ENCODE peak calls at places on chromosomes 7 and 10, in seven cellular contexts. U is heart right ventricle; S is T47D; Z is stimulated activated naive CD8-positive, alpha-beta T cell treated with anti-CD3 and anti-CD28 coated beads, Interleukin-15, Interleukin-2, amounts not matched to agents 100 U/mL and 50 U/mL, for 24 hours; A is lower leg skin; Y is kidney glomerular epithelial cell; I is SHP77. K is an unnamed sample.

GRCh38 chr7:129853661-129854268 is 99.0 kb downstream of the UBE2H start:
- DNase-seq in U (no peak), S (peak; percentile 45), Z (no peak), A (no peak), Y (no peak), I (no peak), K (no peak)

GRCh38 chr7:139930286-139930965 is 101.4 kb downstream of the TBXAS1 start:
- DNase-seq in U (no peak), S (no peak), Z (no peak), A (no peak), Y (no peak), I (no peak), K (no peak)

GRCh38 chr10:81876253-81876731 is 1.3 kb downstream of the NRG3 start:
- DNase-seq in U (no peak), S (no peak), Z (no peak), A (no peak), Y (peak; percentile 41), I (no peak), K (no peak)

GRCh38 chr10:29255117-29255516 is 33.8 kb upstream of the LYZL1 start:
- DNase-seq in U (no peak), S (no peak), Z (no peak), A (no peak), Y (no peak), I (no peak), K (no peak)

GRCh38 chr7:150845471-150845870 is 6.8 kb upstream of the AOC1 start:
- DNase-seq in U (peak; percentile 61), S (no peak), Z (no peak), A (no peak), Y (no peak), I (no peak), K (no peak)

GRCh38 chr10:133159950-133160812 is at the start of gene KNDC1:
- DNase-seq in U (no peak), S (peak; percentile 59), Z (no peak), A (no peak), Y (no peak), I (no peak), K (no peak)

GRCh38 chr10:91556691-91557529 is 76.0 kb downstream of the PPP1R3C start:
- DNase-seq in U (no peak), S (peak; percentile 59), Z (no peak), A (no peak), Y (no peak), I (no peak), K (peak; percentile 67)

GRCh38 chr7:74665296-74665938 is 7.9 kb downstream of the GTF2I start:
- DNase-seq in U (no peak), S (no peak), Z (no peak), A (no peak), Y (no peak), I (no peak), K (no peak)

GRCh38 chr10:29646960-29647431 is 12.2 kb upstream of the SVIL start:
- DNase-seq in U (no peak), S (no peak), Z (no peak), A (no peak), Y (no peak), I (no peak), K (no peak)

GRCh38 chr10:118698421-118698820 is 56.3 kb downstream of the CACUL1 start:
- DNase-seq in U (no peak), S (no peak), Z (peak; percentile 77), A (peak; percentile 21), Y (peak; percentile 85), I (no peak), K (no peak)

GRCh38 chr7:86926732-86927131 is 132.7 kb downstream of the ELAPOR2 start:
- DNase-seq in U (no peak), S (peak; percentile 68), Z (peak; percentile 17), A (peak; percentile 41), Y (peak; percentile 12), I (peak; percentile 42), K (peak; percentile 51)

GRCh38 chr10:78899996-78900714 is 168.6 kb upstream of the ZMIZ1 start:
- DNase-seq in U (peak; percentile 52), S (no peak), Z (no peak), A (peak; percentile 39), Y (no peak), I (no peak), K (no peak)

GRCh38 chr7:150432915-150433892 is 17.2 kb upstream of the GIMAP8 start:
- DNase-seq in U (no peak), S (no peak), Z (no peak), A (no peak), Y (no peak), I (no peak), K (no peak)

GRCh38 chr10:98758451-98758850 is 311.7 kb upstream of the HPS1 start:
- DNase-seq in U (no peak), S (no peak), Z (no peak), A (no peak), Y (no peak), I (no peak), K (no peak)

GRCh38 chr10:27540672-27541071 is 36.6 kb downstream of the RAB18 start:
- DNase-seq in U (no peak), S (no peak), Z (no peak), A (no peak), Y (no peak), I (no peak), K (no peak)

GRCh38 chr10:124125305-124126116 is 32.1 kb upstream of the CHST15 start:
- DNase-seq in U (no peak), S (peak; percentile 64), Z (no peak), A (no peak), Y (no peak), I (peak; percentile 52), K (no peak)

GRCh38 chr10:104353325-104354048 is at the start of gene CFAP58:
- DNase-seq in U (peak; percentile 94), S (peak; percentile 96), Z (peak; percentile 91), A (peak; percentile 92), Y (peak; percentile 91), I (peak; percentile 90), K (peak; percentile 77)

K was measured in LNCaP clone FGC.